ENCODE peak calls at places on chromosomes 11 and 22, in four cellular contexts. G, P, L and C are unnamed samples.

GRCh38 chr11:32752001-32752400 is 42.5 kb downstream of the CCDC73 start:
- DNase-seq in G (no peak), P (no peak), L (no peak), C (no peak)

GRCh38 chr11:12777208-12777874 is 103.1 kb downstream of the TEAD1 start:
- DNase-seq in G (no peak), P (no peak), L (no peak), C (no peak)

GRCh38 chr11:28913883-28914282 is 805.7 kb downstream of the METTL15 start:
- DNase-seq in G (no peak), P (no peak), L (no peak), C (no peak)

GRCh38 chr22:35424761-35425160 is 24.8 kb downstream of the MCM5 start:
- DNase-seq in G (no peak), P (no peak), L (no peak), C (no peak)

GRCh38 chr11:64869571-64870175 is 8.7 kb downstream of the EHD1 start:
- DNase-seq in G (no peak), P (peak), L (no peak), C (no peak)

GRCh38 chr22:22079404-22080148 is 97.0 kb upstream of the TOP3B start:
- DNase-seq in G (no peak), P (no peak), L (no peak), C (no peak)

GRCh38 chr22:40348025-40348658 is 1.8 kb downstream of the ADSL start:
- DNase-seq in G (no peak), P (peak), L (peak), C (peak)

GRCh38 chr11:78022397-78023396 is at the start of gene KCTD14:
- DNase-seq in G (peak), P (peak), L (no peak), C (no peak)

GRCh38 chr11:58832246-58832645 is 12.3 kb downstream of the GLYATL2 start:
- DNase-seq in G (no peak), P (no peak), L (no peak), C (no peak)

GRCh38 chr11:1356007-1356435 is 33.7 kb upstream of the BRSK2 start:
- DNase-seq in G (peak), P (peak), L (no peak), C (no peak)

GRCh38 chr11:85627332-85627997 is at the start of gene DLG2:
- DNase-seq in G (no peak), P (peak), L (peak), C (no peak)

GRCh38 chr22:46966495-46966845 is 204.0 kb downstream of the TBC1D22A start:
- DNase-seq in G (no peak), P (no peak), L (no peak), C (no peak)

GRCh38 chr22:22802346-22802970 is 85.2 kb upstream of the IGLL5 start:
- DNase-seq in G (no peak), P (no peak), L (no peak), C (no peak)

GRCh38 chr22:49353185-49353584 is 474.5 kb downstream of the BRD1 start:
- DNase-seq in G (peak), P (no peak), L (no peak), C (no peak)

GRCh38 chr11:122020902-122021301 is 95.1 kb downstream of the BLID start:
- DNase-seq in G (no peak), P (peak), L (no peak), C (no peak)

GRCh38 chr11:108522318-108522717 is 24.1 kb upstream of the POGLUT3 start:
- DNase-seq in G (no peak), P (no peak), L (no peak), C (no peak)

GRCh38 chr11:93729129-93729616 is 12.1 kb downstream of the TAF1D start:
- DNase-seq in G (no peak), P (no peak), L (no peak), C (no peak)

GRCh38 chr11:45994421-45995341 is 72.2 kb downstream of the LARGE2 start:
- DNase-seq in G (no peak), P (peak), L (no peak), C (no peak)

GRCh38 chr22:43529954-43530863 is 118.4 kb downstream of the MPPED1 start:
- DNase-seq in G (no peak), P (no peak), L (no peak), C (no peak)

GRCh38 chr22:37641251-37641949 is 1.9 kb downstream of the SH3BP1 start:
- DNase-seq in G (no peak), P (no peak), L (no peak), C (no peak)

GRCh38 chr11:7882860-7883259 is 48.2 kb downstream of the OR10A6 start:
- DNase-seq in G (no peak), P (no peak), L (no peak), C (no peak)

GRCh38 chr11:76408171-76408965 is 27.2 kb downstream of the GVQW3 start:
- DNase-seq in G (no peak), P (peak), L (no peak), C (no peak)

GRCh38 chr11:79273781-79274180 is 167.0 kb downstream of the TENM4 start:
- DNase-seq in G (no peak), P (peak), L (no peak), C (no peak)

GRCh38 chr11:296206-296975 is 2.9 kb downstream of the IFITM5 start:
- DNase-seq in G (peak), P (no peak), L (no peak), C (no peak)